ENCODE peak calls at places on chromosomes 5 and 9, in eight cellular contexts. One of them, this sample, is unnamed.

GRCh38 chr5:152349683-152350526 is 55.2 kb downstream of the NMUR2 start:
- DNase-seq in BE2C: peak; percentile 29
- DNase-seq in kidney epithelial cell: no peak
- DNase-seq in cardiac muscle cell: peak; percentile 51
- DNase-seq in A549: peak; percentile 24
- DNase-seq in chondrocyte: no peak
- DNase-seq in left ventricle myocardium inferior: peak; percentile 28
- DNase-seq in HFFc6: no peak
- DNase-seq in this sample: peak; percentile 61

GRCh38 chr5:178988436-178989220 is 6.5 kb downstream of the GRM6 start:
- DNase-seq in BE2C: no peak
- DNase-seq in kidney epithelial cell: no peak
- DNase-seq in cardiac muscle cell: no peak
- DNase-seq in A549: no peak
- DNase-seq in chondrocyte: no peak
- DNase-seq in left ventricle myocardium inferior: no peak
- DNase-seq in HFFc6: no peak
- DNase-seq in this sample: no peak

GRCh38 chr9:35516481-35516880 is 26.6 kb downstream of the RUSC2 start:
- DNase-seq in BE2C: no peak
- DNase-seq in kidney epithelial cell: peak; percentile 64
- DNase-seq in cardiac muscle cell: peak; percentile 75
- DNase-seq in A549: peak; percentile 74
- DNase-seq in chondrocyte: no peak
- DNase-seq in left ventricle myocardium inferior: no peak
- DNase-seq in HFFc6: peak; percentile 72
- DNase-seq in this sample: no peak

GRCh38 chr9:138082918-138083636 is 205.5 kb downstream of the CACNA1B start:
- DNase-seq in BE2C: peak; percentile 1
- DNase-seq in kidney epithelial cell: no peak
- DNase-seq in cardiac muscle cell: no peak
- DNase-seq in A549: no peak
- DNase-seq in chondrocyte: peak; percentile 55
- DNase-seq in left ventricle myocardium inferior: no peak
- DNase-seq in HFFc6: no peak
- DNase-seq in this sample: no peak

GRCh38 chr5:134132372-134133212 is 18.1 kb downstream of the TCF7 start:
- DNase-seq in BE2C: peak; percentile 2
- DNase-seq in kidney epithelial cell: no peak
- DNase-seq in cardiac muscle cell: no peak
- DNase-seq in A549: no peak
- DNase-seq in chondrocyte: peak; percentile 69
- DNase-seq in left ventricle myocardium inferior: peak; percentile 9
- DNase-seq in HFFc6: no peak
- DNase-seq in this sample: peak; percentile 66

GRCh38 chr5:98905857-98906688 is 22.7 kb downstream of the CHD1 start:
- DNase-seq in BE2C: no peak
- DNase-seq in kidney epithelial cell: no peak
- DNase-seq in cardiac muscle cell: peak; percentile 66
- DNase-seq in A549: peak; percentile 48
- DNase-seq in chondrocyte: no peak
- DNase-seq in left ventricle myocardium inferior: no peak
- DNase-seq in HFFc6: peak; percentile 59
- DNase-seq in this sample: no peak

GRCh38 chr5:179815491-179816249 is 5.0 kb upstream of the SQSTM1 start:
- DNase-seq in BE2C: no peak
- DNase-seq in kidney epithelial cell: no peak
- DNase-seq in cardiac muscle cell: no peak
- DNase-seq in A549: no peak
- DNase-seq in chondrocyte: no peak
- DNase-seq in left ventricle myocardium inferior: no peak
- DNase-seq in HFFc6: no peak
- DNase-seq in this sample: no peak

GRCh38 chr9:93111371-93112115 is 15.5 kb downstream of the CARD19 start:
- DNase-seq in BE2C: peak; percentile 4
- DNase-seq in kidney epithelial cell: no peak
- DNase-seq in cardiac muscle cell: no peak
- DNase-seq in A549: no peak
- DNase-seq in chondrocyte: peak; percentile 77
- DNase-seq in left ventricle myocardium inferior: peak; percentile 17
- DNase-seq in HFFc6: peak; percentile 64
- DNase-seq in this sample: no peak

GRCh38 chr5:136249678-136250266 is 56.8 kb upstream of the SMIM32 start:
- DNase-seq in BE2C: peak; percentile 61
- DNase-seq in kidney epithelial cell: no peak
- DNase-seq in cardiac muscle cell: peak; percentile 83
- DNase-seq in A549: peak; percentile 70
- DNase-seq in chondrocyte: no peak
- DNase-seq in left ventricle myocardium inferior: peak; percentile 33
- DNase-seq in HFFc6: peak; percentile 51
- DNase-seq in this sample: peak; percentile 72

GRCh38 chr9:35852876-35853865 is 17.0 kb downstream of the OR13J1 start:
- DNase-seq in BE2C: no peak
- DNase-seq in kidney epithelial cell: no peak
- DNase-seq in cardiac muscle cell: no peak
- DNase-seq in A549: no peak
- DNase-seq in chondrocyte: peak; percentile 70
- DNase-seq in left ventricle myocardium inferior: no peak
- DNase-seq in HFFc6: no peak
- DNase-seq in this sample: no peak

GRCh38 chr5:175868996-175869638 is 2.3 kb upstream of the CPLX2 start:
- DNase-seq in BE2C: no peak
- DNase-seq in kidney epithelial cell: no peak
- DNase-seq in cardiac muscle cell: no peak
- DNase-seq in A549: no peak
- DNase-seq in chondrocyte: no peak
- DNase-seq in left ventricle myocardium inferior: no peak
- DNase-seq in HFFc6: no peak
- DNase-seq in this sample: no peak

GRCh38 chr5:175866377-175866907 is 4.9 kb upstream of the CPLX2 start:
- DNase-seq in BE2C: no peak
- DNase-seq in kidney epithelial cell: no peak
- DNase-seq in cardiac muscle cell: no peak
- DNase-seq in A549: peak; percentile 62
- DNase-seq in chondrocyte: no peak
- DNase-seq in left ventricle myocardium inferior: no peak
- DNase-seq in HFFc6: no peak
- DNase-seq in this sample: no peak

GRCh38 chr5:175870820-175871447 is 444 bp upstream of the CPLX2 start:
- DNase-seq in BE2C: peak; percentile 69
- DNase-seq in kidney epithelial cell: no peak
- DNase-seq in cardiac muscle cell: no peak
- DNase-seq in A549: peak; percentile 93
- DNase-seq in chondrocyte: no peak
- DNase-seq in left ventricle myocardium inferior: no peak
- DNase-seq in HFFc6: no peak
- DNase-seq in this sample: no peak

GRCh38 chr5:175868348-175868723 is 3.0 kb upstream of the CPLX2 start:
- DNase-seq in BE2C: no peak
- DNase-seq in kidney epithelial cell: no peak
- DNase-seq in cardiac muscle cell: no peak
- DNase-seq in A549: no peak
- DNase-seq in chondrocyte: no peak
- DNase-seq in left ventricle myocardium inferior: no peak
- DNase-seq in HFFc6: no peak
- DNase-seq in this sample: no peak

DNA sequence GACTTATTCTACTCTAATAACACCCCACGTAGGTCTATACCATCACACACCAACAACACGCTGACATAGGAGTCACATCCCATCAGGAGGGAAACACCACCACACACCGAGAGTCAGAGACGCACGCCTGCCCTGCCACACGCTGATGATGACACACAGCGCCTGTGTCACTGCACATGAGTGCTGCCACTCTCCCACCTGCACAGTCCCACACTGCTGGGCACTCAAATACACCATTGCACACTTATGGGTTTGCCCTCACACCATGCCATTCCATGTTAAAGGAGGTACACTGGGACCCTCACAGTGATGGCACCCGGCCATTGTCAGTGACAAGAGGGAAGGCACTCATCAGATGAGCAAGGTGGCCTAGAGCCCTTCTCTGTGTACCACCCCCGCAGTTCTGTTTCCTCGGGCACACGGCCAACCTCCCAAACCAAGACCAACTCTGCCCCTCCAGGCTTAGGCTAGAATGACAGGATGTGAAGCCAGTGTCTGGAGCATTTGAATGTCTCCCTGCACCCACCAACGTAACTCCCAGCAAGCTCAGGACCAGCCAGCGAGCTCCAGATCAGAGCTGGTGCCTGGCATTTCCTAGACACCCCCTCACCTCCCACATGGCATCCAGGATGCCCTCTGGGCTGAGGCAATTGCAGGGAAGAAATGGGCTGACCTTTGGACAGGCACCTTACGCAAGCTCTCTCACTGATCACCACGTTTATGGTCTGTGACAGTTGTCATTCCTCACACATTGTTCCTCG is 3.6 kb upstream of the CPLX2 start:
- DNase-seq in BE2C: peak; percentile 90
- DNase-seq in kidney epithelial cell: no peak
- DNase-seq in cardiac muscle cell: peak; percentile 2
- DNase-seq in A549: peak; percentile 96
- DNase-seq in chondrocyte: no peak
- DNase-seq in left ventricle myocardium inferior: no peak
- DNase-seq in HFFc6: peak; percentile 2
- DNase-seq in this sample: peak; percentile 65
- TF ChIP-seq CTCF in BE2C: peak; percentile 72
- TF ChIP-seq CTCF in kidney epithelial cell: peak; percentile 14
- TF ChIP-seq CTCF in cardiac muscle cell: no peak
- TF ChIP-seq CTCF in A549: peak; percentile 52
- TF ChIP-seq CTCF in chondrocyte: peak; percentile 15
- TF ChIP-seq CTCF in left ventricle myocardium inferior: no peak
- TF ChIP-seq CTCF in HFFc6: peak; percentile 35
- TF ChIP-seq CTCF in this sample: peak; percentile 28

DNA sequence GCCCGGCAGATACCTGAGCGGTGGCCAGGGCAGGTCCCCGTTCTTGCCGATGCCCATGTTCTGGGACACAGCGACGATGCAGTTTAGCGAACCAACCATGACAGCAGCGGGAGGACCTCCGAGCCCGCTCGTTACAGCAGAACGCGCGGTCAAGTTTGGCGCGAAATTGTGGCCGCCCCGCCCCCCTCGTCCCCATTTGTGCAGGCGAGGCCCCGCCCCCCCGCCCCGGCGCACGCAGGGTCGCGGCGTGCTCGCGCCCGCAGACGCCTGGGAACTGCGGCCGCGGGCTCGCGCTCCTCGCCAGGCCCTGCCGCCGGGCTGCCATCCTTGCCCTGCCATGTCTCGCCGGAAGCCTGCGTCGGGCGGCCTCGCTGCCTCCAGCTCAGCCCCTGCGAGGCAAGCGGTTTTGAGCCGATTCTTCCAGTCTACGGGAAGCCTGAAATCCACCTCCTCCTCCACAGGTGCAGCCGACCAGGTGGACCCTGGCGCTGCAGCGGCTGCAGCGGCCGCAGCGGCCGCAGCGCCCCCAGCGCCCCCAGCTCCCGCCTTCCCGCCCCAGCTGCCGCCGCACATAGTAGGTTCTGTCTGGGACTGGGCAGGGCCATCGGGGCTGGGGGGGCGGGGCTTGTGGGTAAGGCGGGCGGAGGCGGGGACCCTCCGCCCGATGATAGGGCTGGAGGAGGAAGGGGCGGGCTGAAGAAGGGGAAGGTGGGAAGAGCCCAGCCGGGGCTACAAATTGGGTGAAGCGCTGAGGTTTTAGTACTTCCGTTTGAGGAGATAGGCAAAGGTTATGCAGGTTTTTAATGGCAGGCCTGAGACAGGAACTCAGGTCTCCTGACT is at the start of the genes DHFR and MSH3:
- DNase-seq in BE2C: peak; percentile 94
- DNase-seq in kidney epithelial cell: peak; percentile 68
- DNase-seq in cardiac muscle cell: peak; percentile 92
- DNase-seq in A549: peak; percentile 94
- DNase-seq in chondrocyte: peak; percentile 93
- DNase-seq in left ventricle myocardium inferior: peak; percentile 91
- DNase-seq in HFFc6: peak; percentile 71
- DNase-seq in this sample: peak; percentile 87
- TF ChIP-seq CTCF in BE2C: peak; percentile 28
- TF ChIP-seq CTCF in kidney epithelial cell: no peak
- TF ChIP-seq CTCF in cardiac muscle cell: no peak
- TF ChIP-seq CTCF in A549: peak; percentile 31
- TF ChIP-seq CTCF in chondrocyte: peak; percentile 61
- TF ChIP-seq CTCF in left ventricle myocardium inferior: peak; percentile 23
- TF ChIP-seq CTCF in HFFc6: peak; percentile 55
- TF ChIP-seq CTCF in this sample: no peak

GRCh38 chr5:107855171-107855570 is 184.4 kb upstream of the EFNA5 start:
- DNase-seq in BE2C: no peak
- DNase-seq in kidney epithelial cell: no peak
- DNase-seq in cardiac muscle cell: no peak
- DNase-seq in A549: peak; percentile 1
- DNase-seq in chondrocyte: no peak
- DNase-seq in left ventricle myocardium inferior: no peak
- DNase-seq in HFFc6: no peak
- DNase-seq in this sample: no peak
- TF ChIP-seq CTCF in BE2C: peak; percentile 24
- TF ChIP-seq CTCF in kidney epithelial cell: no peak
- TF ChIP-seq CTCF in cardiac muscle cell: no peak
- TF ChIP-seq CTCF in A549: no peak
- TF ChIP-seq CTCF in chondrocyte: no peak
- TF ChIP-seq CTCF in left ventricle myocardium inferior: no peak
- TF ChIP-seq CTCF in HFFc6: no peak
- TF ChIP-seq CTCF in this sample: no peak

GRCh38 chr9:132670816-132671371 is 630 bp downstream of the GTF3C4 start:
- DNase-seq in BE2C: peak; percentile 62
- DNase-seq in kidney epithelial cell: no peak
- DNase-seq in cardiac muscle cell: peak; percentile 33
- DNase-seq in A549: peak; percentile 26
- DNase-seq in chondrocyte: no peak
- DNase-seq in left ventricle myocardium inferior: no peak
- DNase-seq in HFFc6: peak; percentile 12
- DNase-seq in this sample: peak; percentile 41

GRCh38 chr9:132672413-132672690 is 2.1 kb downstream of the GTF3C4 start:
- DNase-seq in BE2C: no peak
- DNase-seq in kidney epithelial cell: no peak
- DNase-seq in cardiac muscle cell: no peak
- DNase-seq in A549: peak; percentile 12
- DNase-seq in chondrocyte: no peak
- DNase-seq in left ventricle myocardium inferior: no peak
- DNase-seq in HFFc6: peak; percentile 21
- DNase-seq in this sample: no peak

GRCh38 chr9:132674485-132674884 is 4.2 kb downstream of the GTF3C4 start:
- DNase-seq in BE2C: no peak
- DNase-seq in kidney epithelial cell: no peak
- DNase-seq in cardiac muscle cell: no peak
- DNase-seq in A549: no peak
- DNase-seq in chondrocyte: no peak
- DNase-seq in left ventricle myocardium inferior: no peak
- DNase-seq in HFFc6: no peak
- DNase-seq in this sample: no peak

GRCh38 chr9:132671620-132672412 is 1.6 kb downstream of the GTF3C4 start:
- DNase-seq in BE2C: no peak
- DNase-seq in kidney epithelial cell: no peak
- DNase-seq in cardiac muscle cell: no peak
- DNase-seq in A549: no peak
- DNase-seq in chondrocyte: no peak
- DNase-seq in left ventricle myocardium inferior: no peak
- DNase-seq in HFFc6: peak; percentile 5
- DNase-seq in this sample: no peak

DNA sequence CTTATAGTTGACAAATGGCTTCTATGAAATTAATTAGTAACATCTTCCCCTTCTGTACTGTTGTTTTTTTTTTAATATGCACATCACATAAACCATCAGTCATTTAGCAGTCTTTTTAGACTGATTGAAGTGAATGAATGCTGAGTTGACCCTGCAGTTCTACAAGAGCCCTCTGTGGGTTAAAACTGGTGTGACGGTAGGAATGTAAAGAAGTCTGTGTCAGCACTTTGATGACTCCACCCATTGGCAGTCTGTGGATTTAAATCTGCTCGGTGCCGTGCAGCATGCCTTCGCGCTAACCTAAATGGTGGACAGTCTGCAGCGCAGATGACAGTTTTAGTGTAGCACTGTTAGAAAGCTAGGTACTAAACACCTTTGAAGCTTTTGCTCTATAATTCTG is 3.1 kb downstream of the GTF3C4 start:
- DNase-seq in BE2C: no peak
- DNase-seq in kidney epithelial cell: no peak
- DNase-seq in cardiac muscle cell: peak; percentile 54
- DNase-seq in A549: peak; percentile 70
- DNase-seq in chondrocyte: no peak
- DNase-seq in left ventricle myocardium inferior: no peak
- DNase-seq in HFFc6: peak; percentile 70
- DNase-seq in this sample: no peak
- TF ChIP-seq CTCF in BE2C: peak; percentile 28
- TF ChIP-seq CTCF in kidney epithelial cell: peak; percentile 18
- TF ChIP-seq CTCF in cardiac muscle cell: peak; percentile 17
- TF ChIP-seq CTCF in A549: no peak
- TF ChIP-seq CTCF in chondrocyte: peak; percentile 62
- TF ChIP-seq CTCF in left ventricle myocardium inferior: no peak
- TF ChIP-seq CTCF in HFFc6: peak; percentile 57
- TF ChIP-seq CTCF in this sample: no peak